ENCODE peak calls at places on chromosome 11, in ten cellular contexts. K is body of pancreas; T is pancreas; V is colonic mucosa; M is CD4-positive, alpha-beta T cell; I is uterus; H is H1; W is neuronal stem cell; C is OCI-LY7; Y is CD4-positive, alpha-beta memory T cell. F is an unnamed sample.

GRCh38 chr11:119155733-119156492 is 7.1 kb downstream of the ABCG4 start:
- DNase-seq in C (peak; percentile 45), V (peak; percentile 41), Y (no peak), M (no peak), W (no peak), I (no peak), K (peak; percentile 33), T (no peak), H (no peak), F (no peak)

GRCh38 chr11:3149852-3150188 is 15.3 kb downstream of the OSBPL5 start:
- DNase-seq in T (peak; percentile 29), W (no peak), K (no peak), Y (no peak), H (no peak), C (no peak), M (no peak), V (no peak), I (no peak), F (no peak)

GRCh38 chr11:103091441-103091809 is 535 bp downstream of the DCUN1D5 start:
- DNase-seq in V (peak; percentile 56), K (peak; percentile 45), W (no peak), T (peak; percentile 73), Y (peak; percentile 43), I (peak; percentile 18), H (no peak), C (peak; percentile 72), M (peak; percentile 3), F (peak; percentile 14)

GRCh38 chr11:120413480-120413879 is 77.3 kb downstream of the ARHGEF12 start:
- DNase-seq in V (no peak), C (no peak), K (no peak), I (no peak), M (no peak), W (no peak), H (no peak), Y (no peak), T (no peak), F (no peak)

GRCh38 chr11:119741369-119742262 is 12.6 kb upstream of the NECTIN1 start:
- DNase-seq in V (peak; percentile 82), I (no peak), M (peak; percentile 44), W (peak; percentile 56), Y (no peak), H (no peak), C (peak; percentile 50), K (peak; percentile 47), T (no peak), F (peak; percentile 48)

GRCh38 chr11:7892751-7893356 is 38.2 kb downstream of the OR10A6 start:
- DNase-seq in K (no peak), I (no peak), M (no peak), H (no peak), W (peak; percentile 35), Y (no peak), V (no peak), T (no peak), C (peak; percentile 84), F (no peak)

GRCh38 chr11:128714881-128715280 is 21.0 kb downstream of the FLI1 start:
- DNase-seq in I (no peak), M (no peak), C (no peak), T (no peak), V (no peak), Y (no peak), W (no peak), H (no peak), K (no peak), F (no peak)

GRCh38 chr11:17750013-17750816 is 15.6 kb downstream of the KCNC1 start:
- DNase-seq in I (no peak), C (no peak), K (no peak), M (no peak), W (no peak), H (no peak), V (no peak), T (peak; percentile 28), Y (no peak), F (no peak)

GRCh38 chr11:28463826-28464225 is 355.6 kb downstream of the METTL15 start:
- DNase-seq in K (no peak), T (no peak), M (no peak), Y (no peak), I (no peak), H (no peak), C (no peak), W (no peak), V (no peak), F (no peak)

GRCh38 chr11:20099527-20099926 is 60.7 kb downstream of the DBX1 start:
- DNase-seq in W (no peak), T (no peak), H (no peak), K (no peak), M (no peak), Y (no peak), V (no peak), C (no peak), I (no peak), F (no peak)

GRCh38 chr11:4882543-4882942 is 843 bp downstream of the OR51T1 start:
- DNase-seq in M (no peak), C (no peak), T (no peak), I (no peak), V (no peak), K (no peak), H (no peak), W (no peak), Y (no peak), F (no peak)

GRCh38 chr11:47768090-47768620 is 1.0 kb upstream of the FNBP4 start:
- DNase-seq in T (no peak), K (peak; percentile 54), M (peak; percentile 5), I (peak; percentile 64), W (peak; percentile 15), C (peak; percentile 49), Y (no peak), V (peak; percentile 77), H (no peak), F (peak; percentile 53)

GRCh38 chr11:3944198-3944597 is 88.7 kb downstream of the STIM1 start:
- DNase-seq in M (no peak), I (peak; percentile 47), Y (no peak), T (no peak), W (no peak), V (no peak), H (no peak), K (no peak), C (no peak), F (peak; percentile 20)

GRCh38 chr11:484616-485015 is 22.4 kb downstream of the RNH1 start:
- DNase-seq in H (no peak), V (no peak), M (no peak), T (no peak), W (no peak), I (no peak), C (no peak), K (no peak), Y (no peak), F (no peak)
- H3K27ac ChIP-seq in H (no peak overlapping the region), V (no peak overlapping the region), M (no peak overlapping the region), T (no peak overlapping the region), W (no peak overlapping the region), I (no peak overlapping the region), C (no peak overlapping the region), K (no peak overlapping the region), Y (no peak overlapping the region), F (no peak overlapping the region)

GRCh38 chr11:130785376-130786110 is 130.7 kb downstream of the SNX19 start:
- DNase-seq in M (no peak), C (peak; percentile 7), I (no peak), Y (no peak), W (peak; percentile 53), K (no peak), H (no peak), T (no peak), V (no peak), F (no peak)
- H3K27ac ChIP-seq in M (no peak overlapping the region), C (no peak overlapping the region), I (no peak overlapping the region), Y (no peak overlapping the region), W (no peak overlapping the region), K (no peak overlapping the region), H (no peak overlapping the region), T (no peak overlapping the region), V (no peak overlapping the region), F (no peak overlapping the region)

GRCh38 chr11:34223021-34223813 is 117.8 kb downstream of the NAT10 start:
- DNase-seq in H (no peak), I (peak; percentile 90), T (no peak), V (peak; percentile 74), K (peak; percentile 53), Y (no peak), M (no peak), C (no peak), W (no peak), F (no peak)
- H3K27ac ChIP-seq in H (no peak overlapping the region), I (peak overlapping the region; percentile 63), T (no peak overlapping the region), V (no peak overlapping the region), K (no peak overlapping the region), Y (no peak overlapping the region), M (no peak overlapping the region), C (no peak overlapping the region), W (no peak overlapping the region), F (no peak overlapping the region)

DNA sequence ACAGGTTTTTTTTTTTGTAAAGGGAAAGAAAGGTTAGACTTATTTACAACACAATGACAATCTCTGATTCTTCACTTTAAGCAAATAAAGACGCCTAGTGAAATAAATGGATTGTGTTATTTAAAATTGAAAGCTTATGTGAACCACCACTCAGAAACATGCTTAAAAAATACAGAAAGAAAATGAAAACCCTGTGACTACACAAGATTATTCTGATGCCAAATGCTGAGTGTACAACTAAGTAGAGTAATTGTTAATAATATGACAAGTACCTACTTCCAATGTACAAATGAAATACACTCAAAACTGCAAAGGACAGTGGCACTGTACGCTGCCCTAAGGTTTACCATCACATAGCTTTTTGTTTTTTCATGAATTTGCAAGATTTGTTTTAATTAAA is 1.0 kb downstream of the BLID start:
- DNase-seq in C (no peak), H (no peak), K (no peak), M (no peak), V (no peak), W (no peak), I (no peak), T (no peak), Y (no peak), F (no peak)
- H3K27ac ChIP-seq in C (no peak overlapping the region), H (no peak overlapping the region), K (no peak overlapping the region), M (no peak overlapping the region), V (no peak overlapping the region), W (no peak overlapping the region), I (peak overlapping the region; percentile 31), T (no peak overlapping the region), Y (no peak overlapping the region), F (no peak overlapping the region)

DNA sequence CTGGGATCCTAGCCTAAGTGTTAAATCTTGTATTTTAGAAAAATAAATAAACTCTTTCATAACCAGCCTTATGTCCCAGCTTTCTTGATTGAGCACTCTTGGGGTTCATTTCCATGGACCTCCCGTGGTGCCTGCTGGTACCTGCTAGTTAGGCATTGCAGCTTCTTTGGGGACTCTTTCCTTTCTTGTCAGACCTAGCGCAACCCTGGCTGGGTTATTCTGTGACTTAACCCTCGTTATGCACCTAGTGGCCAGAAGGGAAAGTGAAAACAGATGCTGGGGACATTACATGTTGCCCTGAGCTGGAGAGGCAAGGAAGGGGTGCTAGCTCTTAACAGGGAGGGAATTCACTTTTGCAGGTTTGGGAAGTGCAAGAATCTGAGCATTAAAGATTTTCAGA is 46.8 kb downstream of the APIP start:
- DNase-seq in V (no peak), M (no peak), H (no peak), K (no peak), W (no peak), T (no peak), C (no peak), Y (no peak), I (no peak), F (no peak)
- H3K27ac ChIP-seq in V (no peak overlapping the region), M (no peak overlapping the region), H (no peak overlapping the region), K (no peak overlapping the region), W (no peak overlapping the region), T (no peak overlapping the region), C (no peak overlapping the region), Y (no peak overlapping the region), I (no peak overlapping the region), F (no peak overlapping the region)

GRCh38 chr11:112316971-112317370 is 56.3 kb upstream of the PLET1 start:
- DNase-seq in W (no peak), I (no peak), M (no peak), T (no peak), C (no peak), H (no peak), V (no peak), Y (no peak), K (no peak), F (no peak)
- H3K27ac ChIP-seq in W (no peak overlapping the region), I (no peak overlapping the region), M (no peak overlapping the region), T (no peak overlapping the region), C (no peak overlapping the region), H (no peak overlapping the region), V (no peak overlapping the region), Y (no peak overlapping the region), K (no peak overlapping the region), F (no peak overlapping the region)

F was measured in caudate nucleus.